ENCODE peak calls at places on chromosomes 3 and 15, in five cellular contexts. Y, E, H, S and B are unnamed samples.
A peak's percentile ranks its signal among the peaks of the same experiment; 100 is the strongest.

GRCh38 chr15:92106691-92107090 is 253.2 kb downstream of the SLCO3A1 start:
- DNase-seq in S (no peak), H (no peak), E (no peak), Y (no peak), B (no peak)

GRCh38 chr15:92636950-92637481 is 18.6 kb downstream of the FAM174B start:
- DNase-seq in S (no peak), Y (no peak), H (peak; percentile 74), E (peak; percentile 84), B (no peak)

GRCh38 chr3:30638685-30639412 is 32.4 kb downstream of the TGFBR2 start:
- DNase-seq in E (no peak), Y (no peak), S (peak; percentile 46), H (no peak), B (no peak)

GRCh38 chr3:152298393-152299242 is 29.9 kb downstream of the MBNL1 start:
- DNase-seq in Y (peak; percentile 48), H (peak; percentile 43), E (peak; percentile 73), S (peak; percentile 97), B (peak; percentile 91)

GRCh38 chr3:58535531-58536500 is 1.2 kb downstream of the ACOX2 start:
- DNase-seq in Y (no peak), S (peak; percentile 42), E (peak; percentile 18), H (no peak), B (peak; percentile 54)

GRCh38 chr15:99117563-99118257 is 12.8 kb downstream of the SYNM start:
- DNase-seq in H (no peak), E (no peak), Y (no peak), S (no peak), B (no peak)

GRCh38 chr3:12991481-12991837 is 81.8 kb downstream of the IQSEC1 start:
- DNase-seq in Y (no peak), S (no peak), H (no peak), E (no peak), B (no peak)

GRCh38 chr3:43405888-43406636 is 119.7 kb downstream of the SNRK start:
- DNase-seq in H (no peak), Y (no peak), E (no peak), S (peak; percentile 83), B (peak; percentile 69)

GRCh38 chr3:183434992-183435391 is 6.6 kb upstream of the MCF2L2 start:
- DNase-seq in H (no peak), Y (no peak), S (no peak), E (no peak), B (no peak)

GRCh38 chr15:90905306-90906180 is 2.4 kb downstream of the MAN2A2 start:
- DNase-seq in E (no peak), H (no peak), Y (no peak), S (no peak), B (no peak)

GRCh38 chr3:36649078-36649477 is 115.3 kb downstream of the DCLK3 start:
- DNase-seq in Y (no peak), E (no peak), S (no peak), H (peak; percentile 9), B (no peak)

GRCh38 chr15:63892794-63893441 is 59.2 kb upstream of the HERC1 start:
- DNase-seq in H (peak; percentile 14), Y (peak; percentile 80), S (no peak), E (no peak), B (peak; percentile 95)

GRCh38 chr15:87326274-87326673 is 930.3 kb downstream of the NTRK3 start:
- DNase-seq in H (no peak), S (no peak), Y (no peak), E (no peak), B (peak; percentile 21)

GRCh38 chr3:16570113-16570512 is 35.1 kb downstream of the DAZL start:
- DNase-seq in Y (no peak), H (no peak), S (no peak), E (peak; percentile 41), B (no peak)

GRCh38 chr15:90585863-90586262 is 56.1 kb downstream of the CRTC3 start:
- DNase-seq in E (no peak), S (peak; percentile 35), Y (no peak), H (peak; percentile 43), B (no peak)

GRCh38 chr3:179063945-179064560 is 7.6 kb downstream of the ZMAT3 start:
- DNase-seq in H (no peak), S (no peak), E (peak; percentile 71), Y (no peak), B (no peak)

GRCh38 chr15:63586790-63587189 is 10.4 kb upstream of the FBXL22 start:
- DNase-seq in E (no peak), S (no peak), H (no peak), Y (no peak), B (no peak)

GRCh38 chr15:25674948-25675347 is 188.2 kb downstream of the ATP10A start:
- DNase-seq in S (no peak), E (no peak), H (no peak), Y (no peak), B (no peak)

GRCh38 chr3:184192889-184193288 is 6.9 kb downstream of the ABCF3 start:
- DNase-seq in S (no peak), Y (no peak), H (no peak), E (no peak), B (no peak)

GRCh38 chr3:178181784-178182183 is 354.5 kb upstream of the KCNMB2 start:
- DNase-seq in S (no peak), Y (no peak), H (no peak), E (no peak), B (no peak)

GRCh38 chr15:58057559-58057958 is 8.0 kb downstream of the ALDH1A2 start:
- DNase-seq in Y (no peak), S (no peak), H (no peak), E (peak; percentile 68), B (no peak)

GRCh38 chr3:32109256-32109655 is 2.8 kb downstream of the GPD1L start:
- DNase-seq in E (peak; percentile 20), H (no peak), Y (no peak), S (peak; percentile 91), B (no peak)